ENCODE peak calls at places on chromosomes 6 and 20, in eight cellular contexts. F is GM23248; B is stimulated activated naive B cell treated with anti-CD40 and anti-IgM and Interleukin-4, amounts not matched to agents 10 μg/mL and 1 μg/mL and 100 μg/mL, for 72 hours; R is naive thymus-derived CD8-positive, alpha-beta T cell; V is brain microvascular endothelial cell; Z is OCI-M1; H is T-helper 17 cell; J is stimulated activated CD4-positive, alpha-beta T cell treated with anti-CD3 and anti-CD28 coated beads, Interleukin-12 subunit alpha, Interleukin-12 subunit beta, amount 100 ng/mL, for 4 hours. D is an unnamed sample.

GRCh38 chr6:109172096-109172495 is 76.8 kb downstream of the CEP57L1 start:
- DNase-seq in F (no peak), B (no peak), R (no peak), Z (no peak), V (no peak), H (no peak), J (no peak), D (no peak)

GRCh38 chr6:41713650-41714291 is 21.6 kb downstream of the TFEB start:
- DNase-seq in H (no peak), V (no peak), Z (no peak), F (peak), B (peak), J (no peak), R (no peak), D (no peak)

GRCh38 chr6:25193147-25193864 is 85.9 kb upstream of the CARMIL1 start:
- DNase-seq in H (no peak), Z (no peak), V (peak), F (peak), J (no peak), B (no peak), R (no peak), D (no peak)

GRCh38 chr6:50661636-50662035 is 51.7 kb upstream of the TFAP2D start:
- DNase-seq in J (no peak), F (no peak), R (no peak), Z (no peak), B (no peak), H (no peak), V (no peak), D (no peak)

GRCh38 chr6:157585274-157586087 is 204.5 kb downstream of the ZDHHC14 start:
- DNase-seq in V (no peak), Z (no peak), R (peak), J (no peak), B (no peak), H (no peak), F (no peak), D (no peak)

GRCh38 chr6:38784506-38785235 is 69.6 kb downstream of the DNAH8 start:
- DNase-seq in R (no peak), V (peak), Z (no peak), B (no peak), J (no peak), H (no peak), F (no peak), D (no peak)

GRCh38 chr6:166417285-166417691 is 34.5 kb upstream of the MPC1 start:
- DNase-seq in Z (no peak), R (peak), J (no peak), V (no peak), H (no peak), F (no peak), B (no peak), D (no peak)

GRCh38 chr6:41427642-41428401 is 92.4 kb downstream of the NCR2 start:
- DNase-seq in J (peak), H (no peak), F (peak), V (no peak), Z (no peak), R (no peak), B (peak), D (no peak)

GRCh38 chr6:80607814-80608391 is 501.4 kb downstream of the BCKDHB start:
- DNase-seq in H (no peak), J (no peak), Z (peak), V (peak), F (peak), B (no peak), R (no peak), D (no peak)

GRCh38 chr6:108635505-108636226 is 74.9 kb downstream of the FOXO3 start:
- DNase-seq in F (no peak), V (no peak), Z (peak), R (peak), H (no peak), J (no peak), B (no peak), D (no peak)

GRCh38 chr6:25112207-25112874 is 166.8 kb upstream of the CARMIL1 start:
- DNase-seq in R (no peak), F (no peak), Z (no peak), J (no peak), V (no peak), H (no peak), B (no peak), D (no peak)

GRCh38 chr6:135183532-135184440 is 2.7 kb downstream of the MYB start:
- DNase-seq in B (peak), J (peak), F (peak), Z (peak), H (peak), R (peak), V (peak), D (peak)

GRCh38 chr6:149830731-149831379 is 33.3 kb downstream of the LRP11 start:
- DNase-seq in J (no peak), B (no peak), H (no peak), F (peak), V (peak), R (no peak), Z (no peak), D (no peak)

GRCh38 chr20:22525821-22526220 is 58.6 kb downstream of the FOXA2 start:
- DNase-seq in F (no peak), V (no peak), R (no peak), J (no peak), H (no peak), Z (peak), B (no peak), D (no peak)

GRCh38 chr20:33490934-33491656 is 1.2 kb downstream of the CBFA2T2 start:
- DNase-seq in R (no peak), Z (no peak), V (no peak), H (no peak), J (no peak), F (peak), B (no peak), D (no peak)

GRCh38 chr6:139862311-139862710 is 487.9 kb upstream of the CITED2 start:
- DNase-seq in Z (no peak), V (no peak), B (no peak), R (no peak), H (no peak), F (no peak), J (no peak), D (no peak)

GRCh38 chr20:45406260-45407066 is 1.6 kb upstream of the DBNDD2 start:
- DNase-seq in V (no peak), H (peak), F (peak), J (peak), Z (peak), R (peak), B (peak), D (no peak)

GRCh38 chr6:33694401-33694931 is 17.0 kb downstream of the UQCC2 start:
- DNase-seq in Z (no peak), V (peak), F (peak), H (peak), J (peak), R (peak), B (peak), D (no peak)

GRCh38 chr6:106997392-106998257 is 23.1 kb upstream of the CD24 start:
- DNase-seq in F (peak), R (peak), J (peak), V (peak), H (peak), Z (peak), B (peak), D (peak)

GRCh38 chr6:28725890-28726348 is 197.9 kb downstream of the TRIM27 start:
- DNase-seq in V (peak), R (no peak), J (no peak), B (no peak), H (no peak), F (no peak), Z (peak), D (no peak)

GRCh38 chr6:165697171-165697570 is 34.1 kb upstream of the PDE10A start:
- DNase-seq in Z (no peak), H (no peak), B (no peak), J (no peak), R (no peak), V (no peak), F (no peak), D (no peak)

GRCh38 chr6:153207041-153207440 is 76.0 kb upstream of the RGS17 start:
- DNase-seq in F (no peak), B (no peak), Z (no peak), J (no peak), R (no peak), H (no peak), V (no peak), D (no peak)

GRCh38 chr6:44662461-44663121 is 275.1 kb downstream of the CDC5L start:
- DNase-seq in F (no peak), V (peak), H (no peak), Z (no peak), B (no peak), R (no peak), J (no peak), D (no peak)

GRCh38 chr6:141988327-141988726 is 144.4 kb upstream of the GJE1 start:
- DNase-seq in J (no peak), R (no peak), H (no peak), F (no peak), Z (no peak), B (no peak), V (no peak), D (no peak)

GRCh38 chr6:47733879-47734558 is 35.6 kb downstream of the ADGRF4 start:
- DNase-seq in R (no peak), B (no peak), F (peak), H (no peak), Z (peak), V (no peak), J (no peak), D (no peak)

GRCh38 chr6:18392346-18392877 is 5.3 kb downstream of the RNF144B start:
- DNase-seq in V (no peak), R (no peak), F (no peak), J (no peak), B (no peak), H (no peak), Z (peak), D (no peak)

GRCh38 chr20:370151-370600 is 10.4 kb upstream of the TRIB3 start:
- DNase-seq in H (no peak), F (no peak), Z (no peak), R (no peak), J (no peak), V (no peak), B (no peak), D (no peak)

GRCh38 chr20:855466-856360 is 22.2 kb downstream of the FAM110A start:
- DNase-seq in Z (no peak), R (no peak), J (no peak), F (peak), H (no peak), V (no peak), B (no peak), D (no peak)

GRCh38 chr20:1391640-1392442 is 1.0 kb downstream of the FKBP1A start:
- DNase-seq in B (no peak), R (no peak), Z (peak), F (peak), J (no peak), H (no peak), V (no peak), D (no peak)